ENCODE peak calls at places on chromosomes 5 and 9, in eight cellular contexts. T is WTC11; J is H54; D is stomach; G is hypothalamus; U is activated naive CD4-positive, alpha-beta T cell treated with Interleukin-2 at 50 U/mL for 16 hours; B is iPS-NIHi11; K is activated naive CD8-positive, alpha-beta T cell treated with anti-CD3 and anti-CD28 coated beads, Interleukin-2, amount 50 U/mL, for 24 hours. W is an unnamed sample.

GRCh38 chr5:170313344-170313743 is 15.8 kb upstream of the LCP2 start:
- DNase-seq in T (no peak), J (no peak), D (no peak), G (no peak), U (peak; percentile 48), B (peak; percentile 37), K (no peak), W (no peak)

GRCh38 chr5:172490739-172491461 is 36.6 kb upstream of the SH3PXD2B start:
- DNase-seq in T (no peak), J (no peak), D (no peak), G (no peak), U (no peak), B (no peak), K (no peak), W (no peak)

GRCh38 chr5:169837686-169838085 is 142.6 kb downstream of the INSYN2B start:
- DNase-seq in T (no peak), J (no peak), D (no peak), G (no peak), U (no peak), B (no peak), K (no peak), W (no peak)

GRCh38 chr5:4855889-4856288 is 284.2 kb upstream of the ADAMTS16 start:
- DNase-seq in T (no peak), J (no peak), D (no peak), G (no peak), U (no peak), B (no peak), K (no peak), W (no peak)

GRCh38 chr5:82815871-82816270 is 261.3 kb downstream of the TMEM167A start:
- DNase-seq in T (no peak), J (no peak), D (no peak), G (no peak), U (no peak), B (no peak), K (no peak), W (no peak)

GRCh38 chr9:123371228-123371584 is 15.2 kb downstream of the CRB2 start:
- DNase-seq in T (no peak), J (no peak), D (no peak), G (no peak), U (no peak), B (no peak), K (no peak), W (no peak)

GRCh38 chr5:4909086-4909485 is 231.0 kb upstream of the ADAMTS16 start:
- DNase-seq in T (no peak), J (no peak), D (no peak), G (no peak), U (no peak), B (no peak), K (no peak), W (no peak)

GRCh38 chr5:102107865-102108264 is 188.2 kb downstream of the SLCO4C1 start:
- DNase-seq in T (no peak), J (no peak), D (no peak), G (no peak), U (no peak), B (no peak), K (no peak), W (no peak)

GRCh38 chr5:165202144-165202910 is 1696.9 kb downstream of the MAT2B start:
- DNase-seq in T (no peak), J (no peak), D (no peak), G (no peak), U (no peak), B (no peak), K (no peak), W (no peak)

GRCh38 chr9:127931092-127931881 is 710 bp upstream of the PIP5KL1 start:
- DNase-seq in T (no peak), J (peak; percentile 89), D (no peak), G (no peak), U (peak; percentile 32), B (no peak), K (no peak), W (no peak)

GRCh38 chr9:123248630-123249029 is 19.8 kb downstream of the STRBP start:
- DNase-seq in T (no peak), J (no peak), D (no peak), G (no peak), U (no peak), B (no peak), K (no peak), W (no peak)

GRCh38 chr9:35267716-35268115 is 105.9 kb downstream of the UNC13B start:
- DNase-seq in T (no peak), J (no peak), D (no peak), G (no peak), U (no peak), B (no peak), K (no peak), W (no peak)

GRCh38 chr5:45796959-45797553 is 100.9 kb upstream of the HCN1 start:
- DNase-seq in T (no peak), J (no peak), D (no peak), G (no peak), U (no peak), B (peak; percentile 8), K (no peak), W (no peak)

GRCh38 chr5:58983496-58983895 is 400.6 kb downstream of the RAB3C start:
- DNase-seq in T (no peak), J (no peak), D (no peak), G (no peak), U (no peak), B (no peak), K (no peak), W (no peak)

GRCh38 chr5:146862641-146863040 is 15.9 kb downstream of the PPP2R2B start:
- DNase-seq in T (no peak), J (no peak), D (no peak), G (no peak), U (no peak), B (no peak), K (no peak), W (no peak)

GRCh38 chr9:96784021-96784420 is 6.1 kb upstream of the ZNF510 start:
- DNase-seq in T (no peak), J (no peak), D (no peak), G (no peak), U (no peak), B (no peak), K (no peak), W (no peak)

GRCh38 chr9:114155967-114156294 is 594 bp downstream of the COL27A1 start:
- DNase-seq in T (peak; percentile 52), J (no peak), D (no peak), G (no peak), U (peak; percentile 10), B (peak; percentile 62), K (peak; percentile 42), W (no peak)

GRCh38 chr5:91937121-91937520 is 554.0 kb upstream of the ARRDC3 start:
- DNase-seq in T (no peak), J (no peak), D (no peak), G (no peak), U (no peak), B (no peak), K (no peak), W (no peak)

GRCh38 chr5:91373016-91373415 is 10.1 kb downstream of the ARRDC3 start:
- DNase-seq in T (no peak), J (no peak), D (no peak), G (no peak), U (no peak), B (no peak), K (no peak), W (no peak)

GRCh38 chr5:178551468-178551867 is 38.7 kb downstream of the COL23A1 start:
- DNase-seq in T (no peak), J (no peak), D (no peak), G (no peak), U (no peak), B (no peak), K (no peak), W (no peak)

GRCh38 chr5:168827636-168828035 is 248.5 kb upstream of the PANK3 start:
- DNase-seq in T (no peak), J (no peak), D (no peak), G (no peak), U (no peak), B (peak; percentile 22), K (no peak), W (no peak)

GRCh38 chr9:133928248-133928764 is 63.8 kb downstream of the VAV2 start:
- DNase-seq in T (no peak), J (no peak), D (no peak), G (no peak), U (no peak), B (no peak), K (no peak), W (no peak)

GRCh38 chr9:81737871-81738507 is 48.6 kb upstream of the TLE1 start:
- DNase-seq in T (no peak), J (peak; percentile 83), D (peak; percentile 70), G (no peak), U (no peak), B (no peak), K (no peak), W (no peak)

GRCh38 chr5:142491260-142491659 is 166.4 kb upstream of the SPRY4 start:
- DNase-seq in T (no peak), J (no peak), D (no peak), G (peak; percentile 36), U (no peak), B (no peak), K (no peak), W (no peak)

GRCh38 chr5:141135030-141135717 is at the start of gene PCDHB5:
- DNase-seq in T (peak; percentile 72), J (peak; percentile 35), D (no peak), G (no peak), U (no peak), B (no peak), K (no peak), W (no peak)

W was measured in breast epithelium.